ENCODE peak calls at places on chromosomes 16 and 17, in five cellular contexts. O is transverse colon, P is K562, E is uterus, Y is MG63. Q is an unnamed sample. For H3K36me3, the result is how much of the 10 kb centered on the place peaks cover.

GRCh38 chr16:53744449-53744848 is 40.5 kb downstream of the FTO start:
- DNase-seq in O (no peak), P (no peak), E (no peak), Y (no peak), Q (peak)

GRCh38 chr17:7922499-7923289 is 6.6 kb upstream of the RNF227 start:
- DNase-seq in O (peak), P (no peak), E (peak), Y (no peak), Q (no peak)

GRCh38 chr17:65594585-65594940 is 33.1 kb upstream of the AXIN2 start:
- DNase-seq in O (no peak), P (no peak), E (no peak), Y (no peak), Q (no peak)

GRCh38 chr16:81318711-81319110 is 3.9 kb downstream of the GAN start:
- DNase-seq in O (no peak), P (peak), E (no peak), Y (no peak), Q (no peak)

GRCh38 chr17:45050680-45051059 is 762 bp downstream of the DCAKD start:
- DNase-seq in O (peak), P (peak), E (no peak), Y (peak), Q (peak)

GRCh38 chr16:90050969-90051368 is 26.2 kb downstream of the PRDM7 start:
- DNase-seq in O (no peak), P (no peak), E (no peak), Y (no peak), Q (no peak)

GRCh38 chr16:86510465-86511261 is at the start of gene FOXF1:
- DNase-seq in O (no peak), P (no peak), E (no peak), Y (no peak), Q (no peak)

GRCh38 chr16:85592700-85593502 is 20.2 kb upstream of the GSE1 start:
- DNase-seq in O (no peak), P (peak), E (no peak), Y (peak), Q (no peak)

GRCh38 chr17:31373150-31374082 is 18.1 kb upstream of the RAB11FIP4 start:
- DNase-seq in O (no peak), P (peak), E (no peak), Y (no peak), Q (peak)

DNA sequence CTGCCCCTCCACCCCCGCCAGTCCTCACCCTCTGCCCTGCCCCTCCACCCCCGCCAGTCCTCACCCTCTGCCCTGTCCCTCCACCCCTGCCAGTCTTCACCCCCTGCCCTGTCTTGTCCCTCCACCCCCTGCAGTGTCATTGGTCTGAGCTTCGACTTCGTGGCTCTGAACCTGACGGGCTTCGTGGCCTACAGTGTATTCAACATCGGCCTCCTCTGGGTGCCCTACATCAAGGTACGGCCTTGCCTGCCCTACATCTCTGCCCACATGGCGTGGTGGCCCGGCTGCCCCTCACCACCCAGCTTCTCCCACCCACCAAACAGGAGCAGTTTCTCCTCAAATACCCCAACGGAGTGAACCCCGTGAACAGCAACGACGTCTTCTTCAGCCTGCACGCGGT is 12.0 kb downstream of the TAX1BP3 start:
- DNase-seq in O (no peak), P (no peak), E (no peak), Y (no peak), Q (no peak)
- H3K36me3 ChIP-seq in O (under half), P (under half), E (under half), Y (under half), Q (under half)

GRCh38 chr16:27529962-27530361 is 19.8 kb downstream of the GTF3C1 start:
- DNase-seq in O (no peak), P (no peak), E (no peak), Y (no peak), Q (no peak)
- H3K36me3 ChIP-seq in O (half or more), P (half or more), E (under half), Y (half or more), Q (under half)

GRCh38 chr16:67943619-67944503 is at the start of gene LCAT:
- DNase-seq in O (peak), P (peak), E (peak), Y (no peak), Q (no peak)

GRCh38 chr16:67941469-67942199 is 2.3 kb downstream of the LCAT start:
- DNase-seq in O (no peak), P (peak), E (no peak), Y (no peak), Q (no peak)

GRCh38 chr16:67942200-67942509 is 1.8 kb downstream of the LCAT start:
- DNase-seq in O (no peak), P (peak), E (no peak), Y (peak), Q (peak)

GRCh38 chr16:67943256-67943618 is 683 bp downstream of the LCAT start:
- DNase-seq in O (no peak), P (no peak), E (no peak), Y (no peak), Q (no peak)

DNA sequence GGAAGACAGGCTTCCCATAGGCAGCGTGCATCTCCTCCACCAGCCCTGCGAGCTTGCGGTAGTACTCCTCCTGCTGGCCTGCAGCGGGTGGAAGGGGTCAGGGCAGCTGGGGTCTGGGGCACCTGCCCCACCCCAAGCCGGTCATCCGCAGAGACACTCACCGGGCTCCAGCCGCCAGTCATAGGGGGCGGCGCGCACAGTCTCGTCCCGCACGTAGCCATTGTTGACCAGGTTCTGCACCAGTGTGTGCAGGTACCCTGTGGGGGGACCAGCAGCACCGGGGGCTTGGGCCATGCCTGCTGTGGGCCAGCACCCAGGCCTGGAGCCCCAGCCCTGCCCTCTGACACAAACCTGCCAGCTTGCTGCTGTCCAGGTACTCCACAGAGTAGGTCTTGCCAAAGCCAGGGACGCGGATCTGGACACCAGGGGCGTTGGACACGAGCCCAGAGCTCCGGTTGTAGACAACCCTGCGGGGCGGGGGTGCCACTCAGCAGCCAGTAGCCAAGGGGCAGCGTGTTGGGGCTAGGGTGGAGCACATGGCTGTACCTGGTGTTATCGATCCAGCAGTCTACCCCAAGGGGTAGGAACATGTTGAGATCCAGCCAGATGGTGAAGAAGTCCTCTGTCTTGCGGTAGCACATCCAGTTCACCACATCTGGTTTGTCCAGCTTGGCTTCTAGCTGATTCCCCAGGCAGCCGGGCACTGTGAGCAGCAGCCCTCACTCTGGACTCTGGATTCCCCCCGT is 1.2 kb downstream of the LCAT start:
- DNase-seq in O (no peak), P (no peak), E (no peak), Y (no peak), Q (no peak)
- H3K36me3 ChIP-seq in O (under half), P (half or more), E (under half), Y (under half), Q (under half)

DNA sequence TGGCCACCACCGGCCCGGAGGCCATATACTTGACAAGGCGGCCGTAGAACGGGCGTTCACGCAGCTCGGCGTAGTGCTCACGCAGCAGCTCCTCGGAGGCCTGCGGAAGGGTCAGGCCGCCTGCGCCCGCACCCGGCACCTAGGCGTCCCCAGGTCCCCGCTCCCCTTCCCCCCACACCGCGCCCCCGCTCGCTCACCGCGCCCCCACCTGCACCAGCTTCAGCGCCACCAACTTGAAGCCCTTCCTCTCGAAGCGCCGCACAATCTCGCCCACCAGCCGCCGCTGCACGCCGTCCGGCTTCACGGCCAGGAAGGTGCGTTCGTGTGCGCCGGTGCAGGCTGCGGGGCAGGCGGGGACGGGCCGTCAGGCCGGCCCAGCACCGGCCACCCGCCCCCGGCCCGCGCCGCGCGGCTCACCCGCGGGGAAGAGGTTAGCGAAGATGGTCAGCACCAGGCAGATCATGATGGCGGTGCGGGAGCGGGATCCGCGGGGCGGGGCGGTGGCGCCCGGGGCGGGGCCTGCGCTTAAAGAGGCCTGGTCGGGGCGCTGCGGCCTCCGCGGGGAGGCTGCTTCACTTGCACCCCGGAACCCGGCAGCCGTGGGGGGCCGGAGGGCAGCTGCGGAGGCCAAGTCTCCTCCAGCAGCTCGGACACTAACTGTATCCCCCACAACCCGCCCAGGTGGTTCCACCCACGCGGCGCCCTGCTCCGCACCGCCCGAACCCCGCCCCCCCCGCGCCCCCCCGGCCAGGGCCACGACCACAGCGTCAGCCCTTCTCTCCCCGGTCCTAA is at the start of gene NME3:
- DNase-seq in O (peak), P (peak), E (peak), Y (no peak), Q (peak)
- H3K36me3 ChIP-seq in O (under half), P (half or more), E (under half), Y (half or more), Q (under half)

DNA sequence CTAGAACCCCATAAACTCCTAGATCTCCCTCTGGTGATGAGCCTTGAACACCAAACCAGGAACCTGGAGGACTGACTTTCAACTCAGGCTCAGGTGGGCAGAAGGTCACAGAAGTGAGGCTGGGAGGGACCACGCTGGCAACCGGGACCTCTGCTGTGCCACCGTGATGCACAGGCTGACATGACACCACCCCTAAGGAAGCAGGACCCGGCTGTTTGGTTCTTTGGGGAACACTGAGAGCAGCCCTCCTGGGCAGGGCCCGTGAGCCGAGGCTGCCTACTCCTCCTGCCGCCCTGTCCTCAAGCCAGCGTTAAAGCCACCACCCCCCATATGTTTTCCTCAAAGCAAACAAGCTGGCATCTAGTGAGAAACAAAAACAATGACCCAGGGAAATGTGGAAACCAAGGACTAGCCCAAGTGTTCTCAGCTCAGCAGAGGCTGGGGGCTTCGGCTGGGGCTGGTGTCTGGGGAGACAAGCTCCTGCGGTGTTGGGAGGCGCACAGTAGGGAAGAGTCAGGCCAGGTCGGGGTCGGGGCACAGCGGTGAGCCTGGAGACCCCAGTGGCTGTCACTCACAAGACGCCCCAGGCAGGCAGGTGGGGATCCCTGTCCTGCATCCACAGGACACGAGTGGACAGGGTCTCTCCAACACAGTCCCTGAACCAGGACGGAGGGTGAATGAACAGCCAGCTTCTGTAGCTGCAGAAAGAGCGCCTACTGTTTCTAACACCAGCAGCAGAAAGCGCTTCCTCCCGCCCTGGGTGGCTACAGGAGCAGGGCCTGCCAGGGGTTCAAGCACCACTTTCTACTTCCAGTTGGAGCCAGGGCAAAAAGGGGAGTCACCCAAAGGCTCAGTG is 1.7 kb downstream of the SMIM5 start:
- DNase-seq in O (no peak), P (no peak), E (peak), Y (no peak), Q (no peak)
- H3K36me3 ChIP-seq in O (under half), P (under half), E (under half), Y (under half), Q (under half)

DNA sequence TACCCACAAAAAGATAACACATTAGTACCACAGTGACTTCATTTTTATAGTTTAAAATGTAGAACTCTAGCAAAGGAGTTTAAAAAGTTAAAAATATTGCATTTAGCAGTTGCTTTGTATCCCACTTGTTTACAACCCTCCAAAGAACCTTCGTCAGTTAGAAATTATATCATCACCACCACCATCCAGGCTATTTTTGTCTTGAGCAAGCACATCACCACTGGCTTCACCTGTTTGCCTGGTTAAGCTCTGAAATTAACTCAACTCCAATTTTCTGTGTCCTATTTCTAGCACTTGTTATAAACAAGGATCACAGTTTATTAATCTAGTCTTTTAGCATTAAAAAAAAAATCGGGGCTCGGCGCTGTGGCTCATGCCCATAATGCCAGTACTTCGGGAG is 6.1 kb downstream of the GLYR1 start:
- DNase-seq in O (no peak), P (no peak), E (no peak), Y (no peak), Q (no peak)
- H3K36me3 ChIP-seq in O (half or more), P (half or more), E (under half), Y (half or more), Q (under half)

GRCh38 chr17:19663097-19663496 is 14.5 kb downstream of the ALDH3A2 start:
- DNase-seq in O (no peak), P (no peak), E (no peak), Y (no peak), Q (no peak)

GRCh38 chr17:19660219-19660870 is 11.8 kb downstream of the ALDH3A2 start:
- DNase-seq in O (no peak), P (no peak), E (no peak), Y (no peak), Q (no peak)

GRCh38 chr17:19659366-19660177 is 11.0 kb downstream of the ALDH3A2 start:
- DNase-seq in O (no peak), P (no peak), E (no peak), Y (no peak), Q (no peak)

GRCh38 chr17:19664136-19664820 is 15.7 kb downstream of the ALDH3A2 start:
- DNase-seq in O (no peak), P (no peak), E (no peak), Y (no peak), Q (no peak)

DNA sequence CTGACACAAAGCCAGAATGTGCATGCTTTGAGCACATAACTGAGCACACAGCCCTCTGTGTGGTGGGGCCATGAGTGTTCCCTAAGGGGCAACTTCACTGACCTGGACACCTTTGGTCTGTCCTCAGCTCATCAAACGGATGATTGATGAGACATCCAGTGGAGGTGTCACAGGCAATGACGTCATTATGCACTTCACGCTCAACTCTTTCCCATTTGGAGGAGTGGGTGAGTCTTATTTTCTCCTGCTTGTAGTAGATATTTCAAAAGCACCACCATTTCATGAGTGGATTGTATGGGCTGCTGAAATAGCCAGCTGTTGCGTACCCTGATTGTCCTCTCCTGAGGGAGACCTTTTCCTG is 16.2 kb downstream of the ALDH3A2 start:
- DNase-seq in O (no peak), P (no peak), E (no peak), Y (no peak), Q (no peak)
- H3K36me3 ChIP-seq in O (under half), P (under half), E (under half), Y (under half), Q (under half)

GRCh38 chr17:1532836-1533602 is 16.6 kb upstream of the INPP5K start:
- DNase-seq in O (no peak), P (peak), E (no peak), Y (no peak), Q (peak)

GRCh38 chr17:1533649-1534325 is 17.4 kb upstream of the INPP5K start:
- DNase-seq in O (no peak), P (no peak), E (no peak), Y (no peak), Q (no peak)

GRCh38 chr17:1535737-1536136 is 19.3 kb upstream of the INPP5K start:
- DNase-seq in O (no peak), P (no peak), E (no peak), Y (no peak), Q (no peak)

GRCh38 chr17:1529863-1530262 is 13.5 kb upstream of the INPP5K start:
- DNase-seq in O (no peak), P (no peak), E (no peak), Y (no peak), Q (no peak)
- H3K36me3 ChIP-seq in O (under half), P (half or more), E (under half), Y (under half), Q (under half)

DNA sequence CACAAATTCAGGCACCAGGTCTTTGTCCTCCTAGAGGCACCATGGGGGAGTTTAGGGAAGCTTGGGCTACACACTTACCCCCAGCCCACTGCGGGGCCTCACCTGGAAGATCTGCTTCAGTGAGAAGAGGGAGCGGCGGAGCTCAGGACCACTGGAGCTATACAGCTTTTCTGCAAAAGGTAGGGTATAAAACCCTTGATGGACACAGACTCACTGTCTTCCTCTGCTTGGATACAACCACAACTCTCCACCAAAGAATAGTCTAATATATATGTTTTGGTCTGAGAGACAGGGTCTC is 9.1 kb downstream of the FHOD1 start:
- DNase-seq in O (no peak), P (no peak), E (no peak), Y (no peak), Q (no peak)
- H3K36me3 ChIP-seq in O (under half), P (half or more), E (under half), Y (under half), Q (under half)

GRCh38 chr17:49318438-49318965 is 43.5 kb downstream of the ZNF652 start:
- DNase-seq in O (no peak), P (no peak), E (no peak), Y (no peak), Q (no peak)

GRCh38 chr17:49315974-49316570 is 46.0 kb downstream of the ZNF652 start:
- DNase-seq in O (no peak), P (no peak), E (no peak), Y (no peak), Q (peak)

GRCh38 chr17:49316889-49317288 is 45.2 kb downstream of the ZNF652 start:
- DNase-seq in O (no peak), P (no peak), E (no peak), Y (no peak), Q (peak)

GRCh38 chr17:49315551-49315951 is 46.5 kb downstream of the ZNF652 start:
- DNase-seq in O (peak), P (peak), E (peak), Y (peak), Q (peak)

DNA sequence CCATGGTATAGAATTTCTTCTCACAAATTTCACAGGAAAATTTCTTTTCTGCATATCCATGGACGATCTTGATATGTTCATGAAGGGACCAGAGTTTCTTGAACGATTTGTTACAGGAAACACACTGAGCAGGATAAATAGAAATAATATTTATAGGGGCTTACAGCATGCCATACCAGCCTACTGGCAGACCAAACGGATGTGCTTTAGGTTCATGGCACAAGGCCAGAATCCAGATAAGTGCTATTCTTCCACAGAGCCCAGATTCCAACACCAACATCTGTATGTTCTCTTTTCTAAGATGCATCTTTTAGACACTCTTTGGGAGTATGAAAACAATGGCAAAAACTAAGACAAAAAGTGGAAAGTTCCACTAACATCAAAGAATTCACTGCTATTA is 49.3 kb downstream of the ZNF652 start:
- DNase-seq in O (no peak), P (no peak), E (no peak), Y (no peak), Q (no peak)
- H3K36me3 ChIP-seq in O (under half), P (under half), E (under half), Y (under half), Q (under half)